ENCODE peak calls at places on chromosome 11, in seven cellular contexts. K is HCT116, D is gastrocnemius medialis, H is endodermal cell, T is astrocyte of the spinal cord, I is IMR-90, S is GM23338. A is an unnamed sample.

GRCh38 chr11:93710239-93710638 is 31.1 kb downstream of the TAF1D start:
- DNase-seq in T (no peak), H (no peak), I (no peak), K (no peak), D (no peak), S (no peak), A (no peak)

GRCh38 chr11:67468056-67468455 is 995 bp downstream of the TMEM134 start:
- DNase-seq in K (no peak), H (no peak), S (no peak), I (no peak), D (no peak), T (no peak), A (no peak)

GRCh38 chr11:131033151-131033651 is 116.9 kb upstream of the SNX19 start:
- DNase-seq in I (peak), S (peak), K (peak), H (peak), D (no peak), T (peak), A (peak)

GRCh38 chr11:94880216-94880615 is 93.1 kb downstream of the CWC15 start:
- DNase-seq in H (no peak), I (peak), S (no peak), K (peak), T (peak), D (no peak), A (no peak)

GRCh38 chr11:31656051-31656450 is 146.5 kb downstream of the ELP4 start:
- DNase-seq in S (no peak), I (peak), D (no peak), K (no peak), H (no peak), T (no peak), A (peak)

GRCh38 chr11:16968196-16968595 is 46.0 kb downstream of the PLEKHA7 start:
- DNase-seq in S (no peak), I (no peak), D (no peak), K (no peak), T (no peak), H (no peak), A (no peak)

GRCh38 chr11:27563201-27563600 is 56.6 kb upstream of the LIN7C start:
- DNase-seq in H (no peak), I (peak), T (peak), D (no peak), K (no peak), S (no peak), A (peak)

GRCh38 chr11:72639475-72640375 is 34.5 kb downstream of the PDE2A start:
- DNase-seq in K (no peak), S (no peak), I (no peak), T (no peak), D (no peak), H (no peak), A (no peak)

GRCh38 chr11:69425895-69426544 is 55.4 kb upstream of the LINC01488 start:
- DNase-seq in K (no peak), T (no peak), I (no peak), S (no peak), D (no peak), H (no peak), A (no peak)

GRCh38 chr11:91081440-91082088 is 858.7 kb upstream of the CHORDC1 start:
- DNase-seq in K (no peak), D (peak), T (peak), H (peak), I (peak), S (no peak), A (peak)

GRCh38 chr11:61187505-61188130 is 15.7 kb upstream of the PGA3 start:
- DNase-seq in D (no peak), T (peak), H (peak), K (peak), I (peak), S (peak), A (peak)

GRCh38 chr11:452203-452744 is 2.2 kb downstream of the PTDSS2 start:
- DNase-seq in S (no peak), T (no peak), I (no peak), K (no peak), D (no peak), H (no peak), A (no peak)

GRCh38 chr11:72781313-72782080 is 12.3 kb downstream of the STARD10 start:
- DNase-seq in H (peak), S (peak), T (no peak), I (no peak), D (no peak), K (no peak), A (no peak)

GRCh38 chr11:118622376-118623290 is 15.2 kb downstream of the PHLDB1 start:
- DNase-seq in I (peak), K (peak), T (peak), H (no peak), S (no peak), D (peak), A (peak)

GRCh38 chr11:129460714-129461113 is 85.1 kb downstream of the BARX2 start:
- DNase-seq in I (no peak), S (no peak), K (no peak), T (no peak), D (no peak), H (no peak), A (no peak)

GRCh38 chr11:70826541-70826943 is 425.8 kb downstream of the SHANK2 start:
- DNase-seq in H (peak), S (peak), I (no peak), K (no peak), D (no peak), T (no peak), A (no peak)

GRCh38 chr11:67379061-67380058 is 6.0 kb upstream of the CLCF1 start:
- DNase-seq in H (peak), D (no peak), S (no peak), T (no peak), I (no peak), K (no peak), A (peak)

GRCh38 chr11:45655347-45655756 is 10.1 kb downstream of the CHST1 start:
- DNase-seq in I (peak), D (peak), K (peak), S (peak), H (peak), T (peak), A (peak)
- TF ChIP-seq CTCF in I (peak), D (peak), K (peak), S (peak), H (peak), T (peak), A (peak)

DNA sequence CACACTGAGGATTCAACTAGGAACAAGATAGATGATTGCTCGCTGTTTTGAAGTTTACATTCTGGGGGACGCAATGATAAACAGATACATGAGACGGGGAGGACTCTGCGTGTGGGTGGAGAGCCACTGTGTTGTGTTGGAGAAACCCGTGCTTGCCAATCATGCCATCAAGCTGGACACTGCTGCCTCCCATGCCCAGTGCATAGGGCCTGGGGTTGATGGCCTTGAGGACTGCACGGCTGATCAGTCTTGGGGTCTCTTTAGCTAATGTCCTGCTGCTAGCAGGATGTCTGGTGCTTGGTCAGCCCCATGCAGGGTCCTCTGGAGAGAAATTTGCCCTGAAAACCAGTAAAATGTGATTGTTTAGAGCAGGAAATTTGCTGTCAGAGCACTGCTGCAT is 221.2 kb upstream of the B3GAT1 start:
- DNase-seq in T (no peak), H (peak), K (no peak), S (no peak), I (no peak), D (no peak), A (no peak)
- H3K4me3 ChIP-seq in T (no peak), H (no peak), K (no peak), S (no peak), I (no peak), D (no peak), A (no peak)

DNA sequence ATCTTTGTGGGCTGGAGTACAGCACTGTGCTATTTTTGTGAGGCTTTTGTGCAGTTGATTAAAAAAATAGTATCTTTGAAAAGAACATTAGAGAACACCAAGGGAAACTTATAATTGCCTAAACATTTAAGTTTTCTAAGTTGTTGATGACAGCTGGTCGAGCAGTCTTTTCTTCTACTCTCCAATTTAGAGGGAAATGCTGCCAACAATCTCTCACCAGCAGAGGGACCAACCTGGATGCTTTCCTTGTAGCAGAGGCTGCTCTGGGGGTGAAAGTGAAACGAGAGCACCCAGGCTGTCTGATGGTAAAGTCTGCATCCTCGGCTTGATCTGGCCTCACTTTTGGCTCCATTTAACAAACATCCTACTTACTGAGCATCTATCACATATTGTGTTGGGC is 1286.5 kb upstream of the TENM4 start:
- DNase-seq in H (peak), T (no peak), D (no peak), S (peak), K (no peak), I (no peak), A (peak)
- TF ChIP-seq CTCF in H (peak), T (peak), D (no peak), S (peak), K (no peak), I (no peak), A (peak)

DNA sequence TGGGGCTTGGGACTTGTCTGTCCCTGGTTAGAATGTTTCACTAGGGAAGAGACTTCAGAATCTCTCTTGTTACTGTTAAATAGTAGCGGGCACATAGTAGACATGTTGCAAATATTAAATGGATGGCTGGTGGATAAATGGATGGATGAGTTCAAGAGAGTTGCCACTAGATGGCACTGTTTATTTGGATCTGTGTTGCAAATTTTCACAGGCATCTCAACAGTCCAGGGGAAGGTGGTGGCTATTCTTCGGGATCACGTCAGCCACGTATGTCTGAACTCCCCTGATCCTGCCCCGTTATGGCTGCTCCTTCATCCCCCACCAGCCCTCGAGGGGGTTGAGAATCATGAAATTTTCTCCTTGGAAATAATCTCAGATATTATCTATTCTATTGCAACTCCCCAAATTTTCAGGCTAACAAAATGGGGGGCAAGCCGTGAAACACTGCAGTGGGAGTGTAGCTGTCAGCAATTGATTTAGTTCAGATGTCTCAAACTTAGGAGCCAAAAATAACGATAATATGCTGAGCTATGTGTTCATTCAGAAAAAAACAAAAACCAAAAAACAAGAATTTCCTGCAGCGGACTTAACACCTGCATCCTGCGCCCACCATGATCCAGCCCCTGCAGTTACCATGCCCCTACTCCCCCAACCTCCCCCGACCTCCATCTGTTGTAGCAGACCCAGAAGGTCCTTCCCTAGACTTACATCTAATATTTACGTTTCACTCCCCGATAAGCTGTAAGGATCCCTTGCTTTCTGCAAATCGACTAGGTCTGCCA is 29.1 kb upstream of the BIRC3 start:
- DNase-seq in K (peak), I (peak), S (peak), H (peak), D (no peak), T (peak), A (peak)
- H3K4me3 ChIP-seq in K (peak), I (no peak), S (no peak), H (no peak), D (no peak), T (peak), A (peak)

GRCh38 chr11:97454988-97455387 is 1065.2 kb downstream of the JRKL start:
- DNase-seq in D (no peak), I (no peak), H (no peak), S (peak), K (no peak), T (peak), A (peak)
- TF ChIP-seq CTCF in D (no peak), I (no peak), H (peak), S (peak), K (no peak), T (peak), A (peak)

DNA sequence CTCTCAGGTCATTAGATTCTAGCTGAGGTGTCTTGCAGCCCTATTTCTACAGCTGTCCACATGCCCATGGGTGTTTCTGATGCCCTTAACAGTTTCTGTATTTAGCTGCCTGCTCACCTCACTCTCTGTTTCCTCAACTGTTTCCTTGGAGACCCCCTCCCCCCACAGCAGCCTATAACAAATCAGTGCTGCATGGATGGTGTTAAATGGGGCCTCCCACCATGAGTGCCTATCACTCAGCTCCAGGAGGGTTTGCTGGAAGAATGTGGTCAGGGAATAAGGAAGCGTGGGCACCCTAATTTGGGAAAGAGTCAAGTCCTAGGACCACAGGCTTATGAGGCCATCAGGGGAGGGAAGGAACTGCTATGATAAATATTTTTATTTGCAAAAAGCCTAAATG is 8.6 kb downstream of the KLHL35 start:
- DNase-seq in I (no peak), T (no peak), D (no peak), H (peak), K (no peak), S (no peak), A (no peak)
- H3K4me3 ChIP-seq in I (no peak), T (no peak), D (no peak), H (no peak), K (no peak), S (no peak), A (no peak)

DNA sequence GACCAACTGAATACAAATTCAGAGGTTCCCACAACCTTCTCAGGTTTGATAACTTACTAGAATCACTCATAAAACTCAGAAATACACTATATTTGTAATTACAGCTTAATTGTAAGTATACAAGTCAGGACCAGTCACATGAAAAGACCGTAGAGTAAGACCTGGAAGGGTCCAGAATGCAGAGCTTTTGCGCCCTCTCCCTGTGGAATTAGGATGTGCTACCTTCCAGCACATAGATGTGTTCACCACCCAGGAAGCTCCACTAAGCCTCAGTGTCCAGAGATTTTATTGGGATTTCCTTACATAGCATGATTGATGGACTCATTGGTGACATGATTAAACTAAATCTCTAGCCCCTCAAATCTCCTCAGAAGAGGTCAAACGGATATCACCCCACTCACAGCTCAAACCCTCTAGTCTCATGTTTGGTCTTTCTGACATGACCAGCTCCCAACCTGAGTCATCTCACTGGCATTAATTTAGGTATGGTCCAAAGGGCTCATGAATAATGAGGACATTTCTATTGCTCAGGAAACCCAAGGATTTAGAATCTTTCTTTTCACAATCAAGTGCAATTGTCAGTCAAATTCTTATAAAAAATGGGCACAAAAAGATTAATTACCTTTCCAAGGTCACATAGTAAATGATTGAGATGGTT is 77.2 kb upstream of the UBASH3B start:
- DNase-seq in D (no peak), I (no peak), S (peak), K (no peak), T (no peak), H (no peak), A (peak)
- TF ChIP-seq CTCF in D (no peak), I (peak), S (peak), K (no peak), T (no peak), H (peak), A (peak)

DNA sequence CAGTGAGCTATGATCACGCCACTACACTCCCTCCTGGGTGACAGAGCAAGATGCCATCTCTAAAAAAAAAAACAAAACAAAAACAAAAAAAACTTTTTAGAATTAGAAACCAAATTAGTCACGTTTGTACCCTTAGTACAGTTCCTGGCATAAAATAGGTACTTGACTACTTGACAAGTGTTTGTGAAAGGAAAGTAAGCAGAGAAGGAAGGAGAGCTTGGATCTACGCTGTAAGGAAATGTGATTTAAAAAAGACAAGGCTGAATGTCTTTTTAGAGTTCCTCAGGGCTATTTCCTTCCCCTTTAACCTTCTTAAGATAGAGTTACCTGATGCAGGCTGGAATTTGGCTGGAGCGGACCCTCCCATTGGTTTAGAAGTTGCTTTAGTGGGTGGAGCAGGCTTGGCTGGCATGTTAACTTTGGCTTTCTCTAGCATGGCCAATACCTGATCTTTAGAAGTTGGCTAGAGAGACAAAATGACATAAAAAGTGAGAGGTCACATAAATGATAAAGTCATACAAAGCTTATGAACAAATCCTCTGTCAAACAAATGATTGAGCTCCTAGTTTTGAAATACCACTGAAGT is 50.7 kb downstream of the F2 start:
- DNase-seq in D (no peak), K (no peak), I (no peak), H (no peak), S (no peak), T (no peak), A (no peak)
- H3K4me3 ChIP-seq in D (no peak), K (no peak), I (no peak), H (no peak), S (no peak), T (no peak), A (no peak)

GRCh38 chr11:97614571-97614970 is 1224.8 kb downstream of the JRKL start:
- DNase-seq in K (no peak), H (no peak), I (peak), D (no peak), T (peak), S (no peak), A (peak)

GRCh38 chr11:97610000-97610399 is 1220.2 kb downstream of the JRKL start:
- DNase-seq in T (no peak), K (no peak), I (no peak), D (no peak), H (no peak), S (peak), A (peak)

GRCh38 chr11:97607301-97608000 is 1217.6 kb downstream of the JRKL start:
- DNase-seq in K (no peak), D (no peak), H (no peak), T (no peak), I (no peak), S (no peak), A (peak)

GRCh38 chr11:97611345-97611744 is 1221.5 kb downstream of the JRKL start:
- DNase-seq in I (no peak), H (no peak), K (no peak), D (no peak), T (no peak), S (peak), A (no peak)

DNA sequence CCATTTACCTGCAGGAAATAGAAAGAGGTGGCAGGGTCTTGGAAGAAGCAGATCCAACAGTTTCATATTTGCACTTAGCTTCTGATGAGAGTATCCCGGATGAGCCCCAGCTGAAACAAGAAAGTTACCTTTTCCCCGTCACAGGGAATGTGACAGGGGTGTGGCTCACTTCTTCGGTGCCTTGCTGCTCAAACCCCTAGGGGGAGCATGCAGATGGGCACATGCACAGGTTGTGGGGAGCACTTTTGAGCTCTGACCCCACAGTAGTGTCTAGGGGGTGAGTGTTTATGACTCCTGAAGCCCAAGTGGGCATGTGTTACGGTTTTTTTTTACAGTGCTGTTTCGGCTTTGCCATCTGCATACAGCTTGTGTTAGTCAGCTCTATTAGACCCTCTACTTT is 1221.0 kb downstream of the JRKL start:
- DNase-seq in I (no peak), T (no peak), S (peak), H (no peak), K (no peak), D (no peak), A (no peak)
- TF ChIP-seq CTCF in I (no peak), T (no peak), S (peak), H (no peak), K (no peak), D (no peak), A (no peak)

GRCh38 chr11:65559951-65560537 is 1.9 kb upstream of the LTBP3 start:
- DNase-seq in T (peak), I (peak), D (no peak), S (no peak), H (peak), K (peak), A (peak)
- H3K4me3 ChIP-seq in T (no peak), I (no peak), D (no peak), S (no peak), H (no peak), K (peak), A (no peak)

A was measured in choroid plexus epithelial cell.